ENCODE peak calls at places on chromosomes 6 and 20, in five cellular contexts. B is psoas muscle, S is A549, J is upper lobe of left lung, P is uterus. E is an unnamed sample. For H3K9me3, the result is how much of the 10 kb centered on the place peaks cover.

GRCh38 chr6:14748679-14749078 is 497.2 kb upstream of the JARID2 start:
- DNase-seq in J (no peak), S (no peak), P (no peak), B (no peak), E (no peak)

GRCh38 chr6:138537090-138537489 is 37.8 kb upstream of the NHSL1 start:
- DNase-seq in B (no peak), P (no peak), S (no peak), J (no peak), E (no peak)

GRCh38 chr6:137552809-137553208 is 58.6 kb upstream of the OLIG3 start:
- DNase-seq in J (no peak), B (no peak), P (no peak), S (no peak), E (no peak)

GRCh38 chr6:90266845-90267621 is 29.6 kb downstream of the BACH2 start:
- DNase-seq in P (no peak), S (no peak), B (no peak), J (no peak), E (no peak)

GRCh38 chr6:52632011-52632410 is 38.9 kb upstream of the TMEM14A start:
- DNase-seq in S (no peak), B (no peak), P (no peak), J (no peak), E (no peak)

GRCh38 chr6:27178001-27178730 is 69.3 kb upstream of the PRSS16 start:
- DNase-seq in S (peak), P (peak), B (no peak), J (peak), E (peak)

GRCh38 chr6:43334466-43335095 is 26.0 kb upstream of the CRIP3 start:
- DNase-seq in P (no peak), B (no peak), J (no peak), S (peak), E (peak)

GRCh38 chr6:163237110-163237509 is 177.4 kb upstream of the QKI start:
- DNase-seq in S (no peak), B (no peak), J (no peak), P (no peak), E (no peak)

GRCh38 chr6:28531479-28532128 is 5.9 kb downstream of the GPX5 start:
- DNase-seq in P (no peak), J (no peak), S (no peak), B (no peak), E (no peak)

GRCh38 chr20:43191946-43192847 is 2.5 kb upstream of the PTPRT start:
- DNase-seq in J (no peak), S (peak), B (no peak), P (no peak), E (peak)

GRCh38 chr6:156719720-156720563 is 57.2 kb upstream of the ARID1B start:
- DNase-seq in J (peak), S (peak), P (peak), B (peak), E (peak)

GRCh38 chr6:136408205-136408604 is 118.6 kb upstream of the BCLAF1 start:
- DNase-seq in S (no peak), J (no peak), P (no peak), B (no peak), E (no peak)

GRCh38 chr6:122747573-122747972 is 31.9 kb upstream of the FABP7 start:
- DNase-seq in P (no peak), B (no peak), J (no peak), S (no peak), E (no peak)

GRCh38 chr6:156595481-156595880 is 181.7 kb upstream of the ARID1B start:
- DNase-seq in J (no peak), P (no peak), B (no peak), S (no peak), E (no peak)

GRCh38 chr6:139708342-139709199 is 334.1 kb upstream of the CITED2 start:
- DNase-seq in B (no peak), J (no peak), S (peak), P (no peak), E (peak)

GRCh38 chr6:118401325-118401998 is 146.6 kb upstream of the PLN start:
- DNase-seq in S (no peak), J (no peak), B (no peak), P (no peak), E (no peak)

GRCh38 chr6:151451950-151452749 is at the start of gene RMND1:
- DNase-seq in S (peak), J (peak), P (peak), B (peak), E (peak)

GRCh38 chr6:151448623-151449022 is 3.3 kb downstream of the RMND1 start:
- DNase-seq in J (no peak), S (no peak), P (no peak), B (no peak), E (no peak)

GRCh38 chr6:151447237-151447636 is 4.7 kb downstream of the RMND1 start:
- DNase-seq in S (no peak), P (no peak), J (no peak), B (no peak), E (no peak)

GRCh38 chr6:151451417-151451949 is 443 bp downstream of the RMND1 start:
- DNase-seq in B (no peak), P (no peak), J (no peak), S (no peak), E (no peak)

GRCh38 chr6:151452750-151453427 is 963 bp upstream of the RMND1 start:
- DNase-seq in B (peak), P (peak), J (peak), S (no peak), E (no peak)
- H3K4me3 ChIP-seq in B (peak), P (peak), J (peak), S (peak), E (peak)

DNA sequence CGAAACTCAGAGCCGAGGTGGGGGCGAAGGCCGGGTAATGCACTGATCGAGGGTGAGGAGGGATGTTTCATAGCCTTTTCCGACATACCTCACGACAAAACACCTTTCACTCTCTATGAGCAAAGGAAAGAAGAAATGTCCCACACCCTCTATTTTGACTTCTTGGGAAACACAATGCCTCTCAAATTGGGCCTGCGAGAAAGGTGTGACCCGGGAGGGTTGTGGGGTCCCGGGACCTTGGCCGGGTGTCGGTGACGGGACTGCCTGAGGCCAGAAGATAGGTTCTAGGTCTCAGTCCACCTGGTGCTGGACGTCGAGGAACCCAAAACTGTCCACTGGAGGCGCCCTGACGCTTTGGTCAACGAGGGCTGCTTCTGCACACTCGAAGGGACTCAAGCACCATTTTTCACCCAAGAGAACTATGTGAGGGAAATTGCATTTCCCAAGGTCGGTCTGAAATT is 41.1 kb upstream of the OSTM1 start:
- DNase-seq in B (peak), S (peak), J (peak), P (no peak), E (peak)
- TF ChIP-seq CTCF in B (peak), S (peak), J (peak), P (no peak), E (peak)

GRCh38 chr20:59788811-59789210 is 144.6 kb downstream of the SYCP2 start:
- DNase-seq in J (no peak), P (no peak), S (no peak), B (no peak), E (no peak)
- H3K9me3 ChIP-seq in J (under half), P (under half), S (under half), B (under half), E (under half)

GRCh38 chr20:38932457-38933120 is 6.4 kb downstream of the FAM83D start:
- DNase-seq in P (no peak), B (no peak), J (no peak), S (no peak), E (no peak)
- H3K4me3 ChIP-seq in P (no peak), B (no peak), J (no peak), S (no peak), E (no peak)

DNA sequence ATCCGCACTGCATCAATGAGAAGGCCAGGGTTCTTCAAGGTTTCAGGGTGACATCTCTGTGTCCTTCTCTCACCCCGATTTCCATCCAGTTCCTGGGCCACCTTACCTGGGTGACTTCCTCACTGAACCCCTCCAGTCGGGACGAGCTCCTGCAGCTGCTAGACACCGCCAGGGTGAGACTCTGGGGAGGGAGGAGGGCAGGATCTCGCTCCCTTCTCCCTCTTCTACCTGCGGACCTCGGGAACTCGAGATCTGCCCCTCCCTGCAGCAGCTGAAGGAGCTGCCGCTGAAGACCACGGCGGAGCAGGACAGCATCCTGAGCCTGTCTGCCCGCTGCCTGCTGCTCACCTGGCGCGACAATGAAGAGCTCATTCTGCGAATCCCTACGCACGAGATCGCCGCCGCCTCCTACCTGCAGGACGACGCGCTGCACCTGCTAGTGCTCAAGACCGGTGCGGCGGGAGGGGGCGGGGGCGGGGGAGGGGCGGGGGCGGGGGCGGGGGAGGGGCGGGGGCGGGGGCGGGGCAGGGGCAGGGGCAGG is 7.5 kb downstream of the CCM2L start:
- DNase-seq in J (peak), B (no peak), S (peak), P (no peak), E (peak)
- TF ChIP-seq CTCF in J (no peak), B (no peak), S (no peak), P (no peak), E (peak)

GRCh38 chr20:57536120-57536708 is 11.3 kb upstream of the CTCFL start:
- DNase-seq in J (no peak), P (no peak), S (no peak), B (no peak), E (no peak)
- H3K9me3 ChIP-seq in J (under half), P (under half), S (under half), B (under half), E (under half)

GRCh38 chr20:25066386-25066785 is 8.4 kb upstream of the ACSS1 start:
- DNase-seq in J (no peak), B (peak), S (no peak), P (peak), E (no peak)

GRCh38 chr20:25064561-25064960 is 6.6 kb upstream of the ACSS1 start:
- DNase-seq in B (peak), P (peak), S (no peak), J (no peak), E (no peak)

GRCh38 chr20:25065625-25066338 is 7.8 kb upstream of the ACSS1 start:
- DNase-seq in P (peak), B (peak), J (peak), S (peak), E (peak)

GRCh38 chr20:25063981-25064380 is 6.0 kb upstream of the ACSS1 start:
- DNase-seq in J (no peak), B (peak), P (no peak), S (no peak), E (no peak)

GRCh38 chr20:25065044-25065624 is 7.2 kb upstream of the ACSS1 start:
- DNase-seq in P (peak), B (peak), J (no peak), S (no peak), E (peak)
- H3K4me3 ChIP-seq in P (no peak), B (no peak), J (no peak), S (no peak), E (no peak)

GRCh38 chr6:6700871-6701270 is 112.4 kb downstream of the LY86 start:
- DNase-seq in J (no peak), B (no peak), S (no peak), P (no peak), E (no peak)

GRCh38 chr6:6700421-6700820 is 111.9 kb downstream of the LY86 start:
- DNase-seq in B (no peak), J (no peak), P (no peak), S (no peak), E (no peak)

GRCh38 chr6:6703720-6704422 is 115.4 kb downstream of the LY86 start:
- DNase-seq in S (no peak), B (no peak), J (no peak), P (no peak), E (no peak)

GRCh38 chr6:6699741-6700367 is 111.3 kb downstream of the LY86 start:
- DNase-seq in B (peak), J (peak), P (peak), S (peak), E (no peak)

DNA sequence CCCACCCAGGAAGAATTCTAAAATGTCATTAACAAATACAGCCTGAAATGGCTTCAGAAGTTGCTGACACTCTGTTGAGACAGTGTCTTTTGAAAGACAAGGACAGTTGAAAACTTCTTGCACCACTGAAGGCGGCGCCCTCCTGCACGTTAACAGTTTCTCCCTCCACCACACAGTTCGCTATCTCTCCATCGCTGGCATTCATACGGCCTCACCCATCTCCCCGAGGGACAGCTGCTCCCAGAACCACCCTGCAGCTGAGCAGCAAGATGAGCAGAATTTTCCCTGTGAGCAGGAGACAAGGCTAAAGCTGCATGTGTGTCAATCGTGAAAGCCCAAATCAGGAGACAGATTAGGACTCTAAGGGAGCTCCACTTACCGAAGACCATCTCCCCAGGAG is 113.3 kb downstream of the LY86 start:
- DNase-seq in J (no peak), B (no peak), P (no peak), S (no peak), E (no peak)
- TF ChIP-seq CTCF in J (no peak), B (no peak), P (no peak), S (no peak), E (no peak)

GRCh38 chr6:149385998-149386646 is 13.9 kb upstream of the SUMO4 start:
- DNase-seq in J (no peak), S (no peak), B (no peak), P (no peak), E (no peak)
- H3K9me3 ChIP-seq in J (under half), S (under half), B (under half), P (under half), E (under half)

DNA sequence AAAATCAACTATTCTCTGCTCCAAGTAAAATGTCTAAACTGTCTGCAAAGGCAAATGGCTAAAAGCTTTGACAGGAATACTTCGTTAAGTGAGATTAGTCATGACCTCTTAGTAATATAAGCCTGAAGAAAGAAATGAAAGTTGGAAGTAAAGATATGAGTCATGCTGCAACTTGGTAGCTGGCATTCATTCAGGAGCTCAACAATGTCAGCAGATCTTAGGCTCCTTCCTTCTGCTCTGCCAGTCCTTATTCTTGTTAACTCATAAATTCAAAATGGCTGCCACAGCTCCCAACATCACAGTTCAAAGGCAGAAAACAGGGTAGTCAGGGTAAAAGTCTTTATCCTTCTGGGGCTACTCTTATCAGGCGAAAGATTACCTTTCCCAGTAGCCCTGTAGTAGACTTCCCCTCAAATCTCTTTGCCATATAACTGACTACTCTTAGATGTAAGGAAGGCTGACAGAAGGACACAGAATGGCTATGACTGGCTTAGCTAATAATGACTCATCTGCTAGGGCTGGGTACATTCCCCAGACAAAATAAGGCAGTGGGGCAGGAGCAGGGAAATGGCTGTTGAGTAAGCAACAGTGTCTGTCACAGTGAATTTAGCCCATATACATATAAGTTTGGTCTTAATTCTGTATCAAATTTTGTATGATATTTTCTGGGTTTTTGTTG is 24.4 kb upstream of the C6orf62 start:
- DNase-seq in P (no peak), B (no peak), S (peak), J (peak), E (no peak)
- H3K4me3 ChIP-seq in P (no peak), B (peak), S (no peak), J (no peak), E (no peak)

E was measured in Caco-2.